ENCODE peak calls at places on chromosome 9, in nine cellular contexts. X is osteoblast, N is RWPE2, C is stomach, I is heart right ventricle, G is PC-3, K is vagina, J is psoas muscle, V is upper lobe of left lung. U is an unnamed sample.

GRCh38 chr9:22395585-22396205 is 50.9 kb upstream of the DMRTA1 start:
- DNase-seq in X (peak; percentile 58), K (no peak), I (no peak), V (no peak), G (peak; percentile 83), C (no peak), N (no peak), J (no peak), U (no peak)

GRCh38 chr9:89795555-89796195 is 190.9 kb downstream of the GADD45G start:
- DNase-seq in I (no peak), K (no peak), G (no peak), C (no peak), J (no peak), N (no peak), X (no peak), V (no peak), U (no peak)

GRCh38 chr9:116275418-116276295 is 122.1 kb downstream of the PAPPA start:
- DNase-seq in G (no peak), I (no peak), V (no peak), K (no peak), N (no peak), J (no peak), X (peak; percentile 58), C (no peak), U (no peak)

GRCh38 chr9:14198544-14199510 is 115.1 kb downstream of the NFIB start:
- DNase-seq in V (peak; percentile 41), X (peak; percentile 85), K (no peak), G (no peak), N (no peak), I (peak; percentile 63), J (peak; percentile 74), C (peak; percentile 60), U (no peak)

GRCh38 chr9:121294181-121294743 is 26.3 kb downstream of the GSN start:
- DNase-seq in V (no peak), K (no peak), N (no peak), X (no peak), C (no peak), I (peak; percentile 78), J (peak; percentile 70), G (no peak), U (no peak)

GRCh38 chr9:110842169-110842568 is 173.6 kb downstream of the MUSK start:
- DNase-seq in N (no peak), C (no peak), V (no peak), I (no peak), J (no peak), K (no peak), G (peak; percentile 53), X (no peak), U (no peak)

GRCh38 chr9:132348676-132349075 is 6.1 kb downstream of the SETX start:
- DNase-seq in K (no peak), X (no peak), C (no peak), V (no peak), I (no peak), N (no peak), G (no peak), J (no peak), U (no peak)

GRCh38 chr9:68822596-68823165 is 117.6 kb downstream of the PIP5K1B start:
- DNase-seq in I (peak; percentile 64), N (no peak), C (peak; percentile 62), K (no peak), V (no peak), J (no peak), G (peak; percentile 31), X (no peak), U (no peak)

GRCh38 chr9:101485873-101486692 is 47.6 kb upstream of the RNF20 start:
- DNase-seq in G (no peak), J (peak; percentile 21), C (peak; percentile 48), X (peak; percentile 79), I (peak; percentile 42), V (no peak), N (no peak), K (no peak), U (no peak)

DNA sequence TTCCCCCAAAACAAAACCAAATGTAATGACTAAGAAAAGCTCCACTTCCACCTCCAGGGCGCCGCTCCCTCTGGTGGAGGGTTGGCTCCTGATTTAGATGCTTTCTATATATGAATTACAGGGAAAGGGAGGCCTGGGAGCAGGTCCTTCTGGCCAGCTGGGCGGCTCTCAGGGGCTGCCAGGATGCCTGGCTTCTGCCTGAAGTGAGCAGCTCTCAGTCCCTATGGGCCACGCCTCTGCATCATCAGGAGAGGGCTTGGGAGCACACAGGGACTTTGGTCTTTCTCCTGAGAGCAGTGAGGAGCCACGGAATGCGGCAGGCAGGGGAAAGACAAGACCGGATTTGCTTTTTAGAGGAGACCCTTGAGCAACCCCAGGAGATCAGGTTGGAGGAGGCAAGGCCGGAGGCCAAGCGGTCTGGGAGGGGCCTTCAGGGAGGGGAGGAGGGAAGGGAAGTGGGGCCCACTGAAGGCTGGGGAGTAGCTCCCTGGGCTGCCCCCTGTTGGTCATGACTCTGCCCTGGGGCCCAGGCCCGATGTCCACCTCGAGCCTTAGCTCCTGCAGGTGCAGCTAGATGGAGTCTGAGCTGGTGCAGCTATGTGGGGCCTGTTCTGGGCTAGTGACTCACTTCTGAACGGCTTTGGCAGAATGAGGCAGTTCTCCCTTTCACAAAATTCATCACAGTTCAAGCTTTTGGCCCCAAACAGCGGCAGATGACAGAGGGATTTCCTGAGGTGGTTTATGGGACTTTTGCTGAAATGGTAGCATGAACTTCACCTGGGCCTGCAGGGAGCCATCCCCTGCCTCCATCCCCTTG is 11.3 kb upstream of the GRHPR start:
- DNase-seq in I (no peak), V (no peak), C (no peak), K (no peak), N (no peak), X (no peak), J (no peak), G (no peak), U (no peak)
- H3K4me1 ChIP-seq in I (no peaks in the 10 kb centered on the region), V (peaks cover 9% of the 10 kb centered on the region), C (peaks cover 11% of the 10 kb centered on the region), K (peaks cover 8% of the 10 kb centered on the region), N (peaks cover 19% of the 10 kb centered on the region), X (peaks cover 7% of the 10 kb centered on the region), J (peaks cover 31% of the 10 kb centered on the region), G (no peaks in the 10 kb centered on the region), U (peaks cover 19% of the 10 kb centered on the region)

DNA sequence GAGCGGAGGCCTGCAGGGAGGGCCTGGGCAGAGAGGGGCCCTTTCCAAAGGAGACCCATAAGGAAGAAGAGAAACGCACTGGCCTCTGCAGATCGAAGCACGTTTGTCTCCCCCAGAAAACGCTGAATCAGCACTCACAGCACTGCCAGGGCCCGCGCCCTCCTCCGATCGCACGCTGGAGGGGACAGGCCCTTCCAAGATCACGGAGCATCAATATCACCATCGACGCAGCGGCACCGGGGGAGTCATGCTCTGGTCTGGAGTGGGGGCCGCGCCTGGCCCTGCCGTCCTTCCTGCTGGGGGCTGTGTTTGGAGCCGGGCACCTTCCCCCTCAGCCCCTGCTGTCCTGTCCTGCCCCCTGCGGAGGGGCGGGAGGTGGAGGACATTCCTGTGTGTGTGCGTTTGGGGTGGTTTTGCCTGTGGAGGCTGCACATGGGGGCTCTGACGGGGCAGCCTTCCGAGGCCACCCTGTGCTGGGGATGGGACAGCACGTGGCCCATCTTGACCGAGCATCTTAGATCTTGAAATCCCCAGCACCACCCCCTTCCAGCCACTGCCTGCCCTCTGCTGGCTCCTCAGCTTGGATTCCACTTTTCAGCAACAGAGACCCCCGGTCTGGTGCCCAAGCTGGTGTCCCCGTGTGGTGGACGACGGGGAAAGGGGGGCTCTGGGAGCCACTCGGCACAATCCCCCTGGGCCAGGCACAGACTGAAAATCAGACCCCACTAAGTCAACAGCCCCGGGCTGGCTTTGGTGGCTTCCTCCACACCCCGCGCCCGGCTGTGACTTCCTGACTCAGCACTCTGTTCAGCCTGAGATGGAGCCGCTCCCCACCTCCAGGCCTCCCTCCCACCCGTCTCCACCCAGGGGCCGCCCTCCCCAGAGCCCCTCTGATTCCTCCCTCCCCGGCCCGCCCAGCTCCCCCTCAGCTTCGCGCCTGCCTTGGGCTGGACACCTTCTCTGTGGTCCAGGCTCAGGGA is 8.3 kb downstream of the TMEM250 start:
- DNase-seq in K (no peak), N (no peak), I (peak; percentile 44), G (peak; percentile 19), J (no peak), X (peak; percentile 93), C (no peak), V (no peak), U (peak; percentile 28)
- H3K4me3 ChIP-seq in K (peak overlapping the region; percentile 44), N (no peak overlapping the region), I (peak overlapping the region; percentile 51), G (peak overlapping the region; percentile 55), J (peak overlapping the region; percentile 55), X (peak overlapping the region; percentile 38), C (peak overlapping the region; percentile 30), V (no peak overlapping the region), U (peak overlapping the region; percentile 67)

GRCh38 chr9:16003785-16004184 is 450.9 kb downstream of the CCDC171 start:
- DNase-seq in K (no peak), X (no peak), J (no peak), I (no peak), V (no peak), N (no peak), G (no peak), C (no peak), U (no peak)

GRCh38 chr9:16002816-16003215 is 450.0 kb downstream of the CCDC171 start:
- DNase-seq in X (no peak), G (peak; percentile 47), K (no peak), I (no peak), J (no peak), N (no peak), V (no peak), C (no peak), U (no peak)

GRCh38 chr9:16000826-16001225 is 448.0 kb downstream of the CCDC171 start:
- DNase-seq in J (no peak), K (no peak), I (no peak), X (no peak), V (no peak), C (no peak), N (no peak), G (no peak), U (no peak)

GRCh38 chr9:15999422-16000339 is 446.8 kb downstream of the CCDC171 start:
- DNase-seq in X (peak; percentile 81), J (no peak), N (no peak), V (no peak), K (no peak), C (no peak), G (peak; percentile 88), I (no peak), U (no peak)

GRCh38 chr9:16001856-16002255 is 449.0 kb downstream of the CCDC171 start:
- DNase-seq in J (no peak), N (no peak), G (no peak), X (no peak), I (no peak), K (no peak), V (no peak), C (no peak), U (no peak)
- H3K27ac ChIP-seq in J (no peak overlapping the region), N (no peak overlapping the region), G (no peak overlapping the region), X (peak overlapping the region; percentile 52), I (no peak overlapping the region), K (no peak overlapping the region), V (no peak overlapping the region), C (no peak overlapping the region), U (no peak overlapping the region)

GRCh38 chr9:70407081-70407503 is 7.4 kb downstream of the KLF9 start:
- DNase-seq in K (no peak), C (no peak), G (no peak), I (no peak), N (no peak), V (no peak), X (no peak), J (no peak), U (no peak)
- H3K4me1 ChIP-seq in K (peaks cover 83% of the 10 kb centered on the region), C (peaks cover 80% of the 10 kb centered on the region), G (no peaks in the 10 kb centered on the region), I (peaks cover 88% of the 10 kb centered on the region), N (peaks cover 28% of the 10 kb centered on the region), V (peaks cover 77% of the 10 kb centered on the region), X (peaks cover 75% of the 10 kb centered on the region), J (peaks cover 81% of the 10 kb centered on the region), U (peaks cover 45% of the 10 kb centered on the region)

GRCh38 chr9:93452710-93453046 is 703 bp downstream of the FAM120AOS start:
- DNase-seq in V (peak; percentile 60), N (no peak), J (no peak), G (peak; percentile 6), X (no peak), C (peak; percentile 40), I (no peak), K (no peak), U (no peak)
- H3K4me3 ChIP-seq in V (peak overlapping the region; percentile 47), N (peak overlapping the region; percentile 88), J (peak overlapping the region; percentile 80), G (peak overlapping the region; percentile 82), X (peak overlapping the region; percentile 76), C (peak overlapping the region; percentile 79), I (peak overlapping the region; percentile 95), K (peak overlapping the region; percentile 97), U (peak overlapping the region; percentile 77)